ENCODE peak calls at places on chromosomes 11 and 22, in nine cellular contexts. One of them, this sample, is unnamed.
A peak's percentile ranks its signal among the peaks of the same experiment; 100 is the strongest.

GRCh38 chr11:14513800-14514199 is 6.4 kb downstream of the PSMA1 start:
- DNase-seq in effector memory CD8-positive, alpha-beta T cell: no peak
- DNase-seq in cortex of kidney: no peak
- DNase-seq in naive thymus-derived CD4-positive, alpha-beta T cell: no peak
- DNase-seq in AG09309: no peak
- DNase-seq in GM23248: no peak
- DNase-seq in NCI-H187: no peak
- DNase-seq in activated CD4-positive, alpha-beta T cell treated with anti-CD3 and anti-CD28 coated beads, Interleukin-2, amount 50 U/mL, for 48 hours: no peak
- DNase-seq in body of pancreas: no peak
- DNase-seq in this sample: no peak

GRCh38 chr22:38353701-38354100 is 36.5 kb upstream of the CSNK1E start:
- DNase-seq in effector memory CD8-positive, alpha-beta T cell: no peak
- DNase-seq in cortex of kidney: no peak
- DNase-seq in naive thymus-derived CD4-positive, alpha-beta T cell: no peak
- DNase-seq in AG09309: no peak
- DNase-seq in GM23248: no peak
- DNase-seq in NCI-H187: no peak
- DNase-seq in activated CD4-positive, alpha-beta T cell treated with anti-CD3 and anti-CD28 coated beads, Interleukin-2, amount 50 U/mL, for 48 hours: no peak
- DNase-seq in body of pancreas: no peak
- DNase-seq in this sample: no peak

GRCh38 chr11:46296520-46297448 is 19.3 kb downstream of the CREB3L1 start:
- DNase-seq in effector memory CD8-positive, alpha-beta T cell: no peak
- DNase-seq in cortex of kidney: no peak
- DNase-seq in naive thymus-derived CD4-positive, alpha-beta T cell: no peak
- DNase-seq in AG09309: peak; percentile 73
- DNase-seq in GM23248: peak; percentile 83
- DNase-seq in NCI-H187: no peak
- DNase-seq in activated CD4-positive, alpha-beta T cell treated with anti-CD3 and anti-CD28 coated beads, Interleukin-2, amount 50 U/mL, for 48 hours: no peak
- DNase-seq in body of pancreas: peak; percentile 70
- DNase-seq in this sample: peak; percentile 98

GRCh38 chr11:63017306-63017974 is 1.8 kb upstream of the SLC22A8 start:
- DNase-seq in effector memory CD8-positive, alpha-beta T cell: no peak
- DNase-seq in cortex of kidney: no peak
- DNase-seq in naive thymus-derived CD4-positive, alpha-beta T cell: no peak
- DNase-seq in AG09309: no peak
- DNase-seq in GM23248: no peak
- DNase-seq in NCI-H187: no peak
- DNase-seq in activated CD4-positive, alpha-beta T cell treated with anti-CD3 and anti-CD28 coated beads, Interleukin-2, amount 50 U/mL, for 48 hours: no peak
- DNase-seq in body of pancreas: no peak
- DNase-seq in this sample: no peak

GRCh38 chr11:86446163-86446923 is 71.7 kb downstream of the CCDC81 start:
- DNase-seq in effector memory CD8-positive, alpha-beta T cell: no peak
- DNase-seq in cortex of kidney: no peak
- DNase-seq in naive thymus-derived CD4-positive, alpha-beta T cell: no peak
- DNase-seq in AG09309: no peak
- DNase-seq in GM23248: no peak
- DNase-seq in NCI-H187: no peak
- DNase-seq in activated CD4-positive, alpha-beta T cell treated with anti-CD3 and anti-CD28 coated beads, Interleukin-2, amount 50 U/mL, for 48 hours: no peak
- DNase-seq in body of pancreas: no peak
- DNase-seq in this sample: no peak

GRCh38 chr11:646214-646613 is 9.1 kb downstream of the DRD4 start:
- DNase-seq in effector memory CD8-positive, alpha-beta T cell: no peak
- DNase-seq in cortex of kidney: no peak
- DNase-seq in naive thymus-derived CD4-positive, alpha-beta T cell: no peak
- DNase-seq in AG09309: no peak
- DNase-seq in GM23248: no peak
- DNase-seq in NCI-H187: no peak
- DNase-seq in activated CD4-positive, alpha-beta T cell treated with anti-CD3 and anti-CD28 coated beads, Interleukin-2, amount 50 U/mL, for 48 hours: no peak
- DNase-seq in body of pancreas: no peak
- DNase-seq in this sample: no peak

GRCh38 chr11:112310414-112310813 is 49.8 kb upstream of the PLET1 start:
- DNase-seq in effector memory CD8-positive, alpha-beta T cell: no peak
- DNase-seq in cortex of kidney: no peak
- DNase-seq in naive thymus-derived CD4-positive, alpha-beta T cell: no peak
- DNase-seq in AG09309: no peak
- DNase-seq in GM23248: no peak
- DNase-seq in NCI-H187: no peak
- DNase-seq in activated CD4-positive, alpha-beta T cell treated with anti-CD3 and anti-CD28 coated beads, Interleukin-2, amount 50 U/mL, for 48 hours: no peak
- DNase-seq in body of pancreas: no peak
- DNase-seq in this sample: no peak

GRCh38 chr11:106888386-106888785 is 129.9 kb downstream of the GUCY1A2 start:
- DNase-seq in effector memory CD8-positive, alpha-beta T cell: no peak
- DNase-seq in cortex of kidney: no peak
- DNase-seq in naive thymus-derived CD4-positive, alpha-beta T cell: no peak
- DNase-seq in AG09309: no peak
- DNase-seq in GM23248: no peak
- DNase-seq in NCI-H187: no peak
- DNase-seq in activated CD4-positive, alpha-beta T cell treated with anti-CD3 and anti-CD28 coated beads, Interleukin-2, amount 50 U/mL, for 48 hours: no peak
- DNase-seq in body of pancreas: no peak
- DNase-seq in this sample: no peak

GRCh38 chr11:34810107-34810562 is 106.0 kb downstream of the APIP start:
- DNase-seq in effector memory CD8-positive, alpha-beta T cell: no peak
- DNase-seq in cortex of kidney: no peak
- DNase-seq in naive thymus-derived CD4-positive, alpha-beta T cell: no peak
- DNase-seq in AG09309: no peak
- DNase-seq in GM23248: no peak
- DNase-seq in NCI-H187: no peak
- DNase-seq in activated CD4-positive, alpha-beta T cell treated with anti-CD3 and anti-CD28 coated beads, Interleukin-2, amount 50 U/mL, for 48 hours: no peak
- DNase-seq in body of pancreas: no peak
- DNase-seq in this sample: no peak

GRCh38 chr11:69293819-69294505 is at the start of gene MYEOV:
- DNase-seq in effector memory CD8-positive, alpha-beta T cell: peak; percentile 18
- DNase-seq in cortex of kidney: no peak
- DNase-seq in naive thymus-derived CD4-positive, alpha-beta T cell: no peak
- DNase-seq in AG09309: no peak
- DNase-seq in GM23248: peak; percentile 61
- DNase-seq in NCI-H187: no peak
- DNase-seq in activated CD4-positive, alpha-beta T cell treated with anti-CD3 and anti-CD28 coated beads, Interleukin-2, amount 50 U/mL, for 48 hours: peak; percentile 49
- DNase-seq in body of pancreas: no peak
- DNase-seq in this sample: peak; percentile 39

GRCh38 chr22:24060375-24060788 is 49.3 kb downstream of the CABIN1 start:
- DNase-seq in effector memory CD8-positive, alpha-beta T cell: no peak
- DNase-seq in cortex of kidney: no peak
- DNase-seq in naive thymus-derived CD4-positive, alpha-beta T cell: no peak
- DNase-seq in AG09309: peak; percentile 64
- DNase-seq in GM23248: peak; percentile 97
- DNase-seq in NCI-H187: no peak
- DNase-seq in activated CD4-positive, alpha-beta T cell treated with anti-CD3 and anti-CD28 coated beads, Interleukin-2, amount 50 U/mL, for 48 hours: no peak
- DNase-seq in body of pancreas: peak; percentile 32
- DNase-seq in this sample: no peak

GRCh38 chr22:29615705-29616104 is 12.3 kb downstream of the NF2 start:
- DNase-seq in effector memory CD8-positive, alpha-beta T cell: no peak
- DNase-seq in cortex of kidney: no peak
- DNase-seq in naive thymus-derived CD4-positive, alpha-beta T cell: no peak
- DNase-seq in AG09309: no peak
- DNase-seq in GM23248: no peak
- DNase-seq in NCI-H187: no peak
- DNase-seq in activated CD4-positive, alpha-beta T cell treated with anti-CD3 and anti-CD28 coated beads, Interleukin-2, amount 50 U/mL, for 48 hours: no peak
- DNase-seq in body of pancreas: no peak
- DNase-seq in this sample: no peak

GRCh38 chr11:102829671-102830070 is 13.7 kb downstream of the MMP3 start:
- DNase-seq in effector memory CD8-positive, alpha-beta T cell: no peak
- DNase-seq in cortex of kidney: no peak
- DNase-seq in naive thymus-derived CD4-positive, alpha-beta T cell: no peak
- DNase-seq in AG09309: no peak
- DNase-seq in GM23248: no peak
- DNase-seq in NCI-H187: no peak
- DNase-seq in activated CD4-positive, alpha-beta T cell treated with anti-CD3 and anti-CD28 coated beads, Interleukin-2, amount 50 U/mL, for 48 hours: no peak
- DNase-seq in body of pancreas: no peak
- DNase-seq in this sample: no peak

GRCh38 chr22:23639661-23640060 is 7.5 kb upstream of the DRICH1 start:
- DNase-seq in effector memory CD8-positive, alpha-beta T cell: no peak
- DNase-seq in cortex of kidney: no peak
- DNase-seq in naive thymus-derived CD4-positive, alpha-beta T cell: no peak
- DNase-seq in AG09309: no peak
- DNase-seq in GM23248: no peak
- DNase-seq in NCI-H187: no peak
- DNase-seq in activated CD4-positive, alpha-beta T cell treated with anti-CD3 and anti-CD28 coated beads, Interleukin-2, amount 50 U/mL, for 48 hours: no peak
- DNase-seq in body of pancreas: no peak
- DNase-seq in this sample: no peak

GRCh38 chr11:119155733-119156492 is 7.1 kb downstream of the ABCG4 start:
- DNase-seq in effector memory CD8-positive, alpha-beta T cell: no peak
- DNase-seq in cortex of kidney: no peak
- DNase-seq in naive thymus-derived CD4-positive, alpha-beta T cell: no peak
- DNase-seq in AG09309: no peak
- DNase-seq in GM23248: peak; percentile 35
- DNase-seq in NCI-H187: no peak
- DNase-seq in activated CD4-positive, alpha-beta T cell treated with anti-CD3 and anti-CD28 coated beads, Interleukin-2, amount 50 U/mL, for 48 hours: no peak
- DNase-seq in body of pancreas: no peak
- DNase-seq in this sample: no peak

GRCh38 chr11:45449036-45449601 is 163.0 kb upstream of the SYT13 start:
- DNase-seq in effector memory CD8-positive, alpha-beta T cell: no peak
- DNase-seq in cortex of kidney: no peak
- DNase-seq in naive thymus-derived CD4-positive, alpha-beta T cell: no peak
- DNase-seq in AG09309: no peak
- DNase-seq in GM23248: no peak
- DNase-seq in NCI-H187: no peak
- DNase-seq in activated CD4-positive, alpha-beta T cell treated with anti-CD3 and anti-CD28 coated beads, Interleukin-2, amount 50 U/mL, for 48 hours: no peak
- DNase-seq in body of pancreas: no peak
- DNase-seq in this sample: no peak

GRCh38 chr11:2463766-2464277 is 19.0 kb downstream of the KCNQ1 start:
- DNase-seq in effector memory CD8-positive, alpha-beta T cell: no peak
- DNase-seq in cortex of kidney: no peak
- DNase-seq in naive thymus-derived CD4-positive, alpha-beta T cell: no peak
- DNase-seq in AG09309: no peak
- DNase-seq in GM23248: no peak
- DNase-seq in NCI-H187: no peak
- DNase-seq in activated CD4-positive, alpha-beta T cell treated with anti-CD3 and anti-CD28 coated beads, Interleukin-2, amount 50 U/mL, for 48 hours: no peak
- DNase-seq in body of pancreas: peak; percentile 70
- DNase-seq in this sample: no peak

GRCh38 chr11:59172345-59173079 is 580 bp downstream of the DTX4 start:
- DNase-seq in effector memory CD8-positive, alpha-beta T cell: no peak
- DNase-seq in cortex of kidney: no peak
- DNase-seq in naive thymus-derived CD4-positive, alpha-beta T cell: no peak
- DNase-seq in AG09309: no peak
- DNase-seq in GM23248: peak; percentile 42
- DNase-seq in NCI-H187: no peak
- DNase-seq in activated CD4-positive, alpha-beta T cell treated with anti-CD3 and anti-CD28 coated beads, Interleukin-2, amount 50 U/mL, for 48 hours: no peak
- DNase-seq in body of pancreas: peak; percentile 22
- DNase-seq in this sample: no peak

GRCh38 chr22:42473484-42474193 is 41.4 kb upstream of the NFAM1 start:
- DNase-seq in effector memory CD8-positive, alpha-beta T cell: peak; percentile 7
- DNase-seq in cortex of kidney: no peak
- DNase-seq in naive thymus-derived CD4-positive, alpha-beta T cell: no peak
- DNase-seq in AG09309: peak; percentile 20
- DNase-seq in GM23248: peak; percentile 77
- DNase-seq in NCI-H187: peak; percentile 9
- DNase-seq in activated CD4-positive, alpha-beta T cell treated with anti-CD3 and anti-CD28 coated beads, Interleukin-2, amount 50 U/mL, for 48 hours: no peak
- DNase-seq in body of pancreas: peak; percentile 14
- DNase-seq in this sample: no peak